ENCODE peak calls at places on chromosomes 4 and X, in nine cellular contexts. B is SK-N-SH, Z is PC-9, X is dorsolateral prefrontal cortex, H is ovary, M is MM.1S, T is AG10803, J is fibroblast of lung, F is HepG2. Y is an unnamed sample.

GRCh38 chr4:139227729-139228404 is 50.8 kb upstream of the ELF2 start:
- DNase-seq in B (no peak), M (peak; percentile 66), F (peak; percentile 38), J (no peak), Z (no peak), H (no peak), T (no peak), X (no peak), Y (no peak)

GRCh38 chr4:145619639-145619996 is 433 bp downstream of the MMAA start:
- DNase-seq in J (peak; percentile 62), B (peak; percentile 29), F (peak; percentile 81), Z (peak; percentile 40), M (no peak), X (no peak), H (peak; percentile 47), T (peak; percentile 51), Y (peak; percentile 63)

GRCh38 chr4:166282081-166282770 is 409.2 kb downstream of the TLL1 start:
- DNase-seq in H (no peak), T (no peak), Z (no peak), J (no peak), B (no peak), F (no peak), X (no peak), M (no peak), Y (no peak)

GRCh38 chr4:39698424-39699009 is 581 bp downstream of the UBE2K start:
- DNase-seq in T (no peak), X (peak; percentile 49), M (peak; percentile 21), F (peak; percentile 25), B (peak; percentile 74), H (peak; percentile 69), Z (no peak), J (peak; percentile 42), Y (peak; percentile 48)

GRCh38 chr4:186765673-186766546 is 42.3 kb upstream of the FAT1 start:
- DNase-seq in F (peak; percentile 98), J (peak; percentile 27), T (no peak), Z (peak; percentile 97), B (no peak), M (no peak), H (no peak), X (no peak), Y (no peak)

GRCh38 chr4:91984466-91984865 is 319.3 kb upstream of the GRID2 start:
- DNase-seq in T (no peak), X (no peak), H (no peak), B (no peak), M (no peak), Z (no peak), J (peak; percentile 13), F (no peak), Y (no peak)

GRCh38 chr4:8723222-8723980 is 130.8 kb downstream of the CPZ start:
- DNase-seq in Z (no peak), B (no peak), F (no peak), T (no peak), J (no peak), M (no peak), X (peak; percentile 15), H (peak; percentile 7), Y (no peak)

GRCh38 chr4:147576084-147576483 is 41.1 kb upstream of the TMEM184C start:
- DNase-seq in F (no peak), T (no peak), Z (no peak), J (no peak), B (no peak), X (no peak), H (no peak), M (no peak), Y (no peak)

GRCh38 chrX:9369802-9370291 is 95.0 kb upstream of the TBL1X start:
- DNase-seq in T (no peak), J (peak; percentile 56), X (no peak), B (no peak), F (no peak), Z (no peak), M (no peak), H (no peak), Y (no peak)

GRCh38 chr4:172895699-172896098 is 272.9 kb upstream of the GALNT7 start:
- DNase-seq in Z (no peak), J (no peak), H (no peak), F (no peak), B (no peak), X (no peak), M (no peak), T (no peak), Y (no peak)

GRCh38 chrX:152904151-152905080 is 6.5 kb downstream of the ZNF185 start:
- DNase-seq in M (no peak), T (peak; percentile 65), H (peak; percentile 51), B (peak; percentile 86), F (no peak), Z (no peak), X (no peak), J (peak; percentile 70), Y (peak; percentile 46)

GRCh38 chr4:8585721-8586161 is 5.5 kb downstream of the GPR78 start:
- DNase-seq in H (no peak), T (no peak), Z (no peak), J (no peak), X (no peak), F (no peak), B (no peak), M (no peak), Y (no peak)

GRCh38 chr4:4384837-4385236 is 2.1 kb upstream of the NSG1 start:
- DNase-seq in H (no peak), T (no peak), F (peak; percentile 12), B (peak; percentile 66), X (no peak), J (no peak), M (no peak), Z (no peak), Y (peak; percentile 35)

GRCh38 chrX:48897157-48897620 is 379 bp downstream of the TIMM17B start:
- DNase-seq in Z (peak; percentile 60), M (peak; percentile 53), X (peak; percentile 79), H (peak; percentile 88), F (peak; percentile 66), T (peak; percentile 64), B (peak; percentile 78), J (peak; percentile 72), Y (peak; percentile 75)

GRCh38 chr4:157204634-157205244 is 15.8 kb upstream of the GRIA2 start:
- DNase-seq in H (no peak), M (peak; percentile 52), B (peak; percentile 30), F (peak; percentile 24), X (no peak), J (no peak), T (peak; percentile 1), Z (no peak), Y (peak; percentile 25)

GRCh38 chrX:136496768-136497555 is 430 bp upstream of the HTATSF1 start:
- DNase-seq in F (peak; percentile 41), B (peak; percentile 87), J (peak; percentile 84), M (peak; percentile 88), X (peak; percentile 69), H (peak; percentile 88), Z (peak; percentile 84), T (peak; percentile 79), Y (peak; percentile 88)

GRCh38 chr4:1512081-1512737 is 106.0 kb upstream of the NKX1-1 start:
- DNase-seq in X (no peak), B (no peak), T (no peak), H (no peak), M (no peak), J (no peak), Z (no peak), F (no peak), Y (no peak)
- H3K4me3 ChIP-seq in X (peak overlapping the region; percentile 45), B (no peak overlapping the region), T (peak overlapping the region; percentile 30), H (no peak overlapping the region), M (no peak overlapping the region), J (no peak overlapping the region), Z (no peak overlapping the region), F (no peak overlapping the region), Y (no peak overlapping the region)

DNA sequence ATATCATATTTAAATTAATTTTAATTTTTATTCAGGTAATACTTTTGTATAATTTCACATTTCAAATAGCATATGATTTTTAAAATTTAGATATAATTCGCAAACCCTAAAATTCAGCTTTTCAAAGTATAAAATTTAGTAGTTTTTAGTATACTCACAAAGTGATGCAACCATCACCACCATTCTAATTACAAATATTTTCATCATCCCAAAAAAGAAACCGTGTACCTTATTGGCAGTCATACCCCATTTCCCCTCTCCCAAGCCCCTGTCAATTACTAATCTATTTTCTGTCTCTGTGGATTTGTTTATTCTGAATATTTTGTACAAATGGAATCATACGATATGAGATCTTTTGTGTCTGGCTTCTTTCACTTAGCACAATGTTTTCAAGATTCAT is 37.0 kb upstream of the KIT start:
- DNase-seq in M (no peak), Z (no peak), T (no peak), F (no peak), X (no peak), H (no peak), B (no peak), J (no peak), Y (no peak)
- TF ChIP-seq CTCF in M (no peak), Z (no peak), T (no peak), F (no peak), X (no peak), H (no peak), B (no peak), J (no peak), Y (no peak)

DNA sequence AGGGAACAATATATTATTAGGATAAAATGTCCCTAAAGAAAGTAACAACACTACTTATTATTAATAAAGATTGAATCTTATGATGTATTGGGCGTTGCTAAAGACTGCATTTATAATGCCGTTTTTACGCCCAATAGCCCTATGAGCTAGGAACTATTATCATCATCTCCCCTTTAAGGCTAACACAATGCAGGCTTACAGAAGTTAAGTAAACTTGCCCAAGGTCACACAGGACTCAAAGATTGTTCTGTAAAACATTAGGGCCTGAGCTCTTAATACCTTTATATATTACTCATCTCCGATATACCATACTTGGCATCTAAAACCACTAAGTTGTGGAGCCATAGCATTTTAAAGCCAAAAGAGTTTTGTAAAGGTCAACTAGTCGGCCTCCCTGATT is 149.5 kb downstream of the FAM13A start:
- DNase-seq in Z (no peak), J (no peak), B (no peak), H (no peak), M (no peak), T (no peak), X (no peak), F (no peak), Y (no peak)
- H3K4me3 ChIP-seq in Z (no peak overlapping the region), J (no peak overlapping the region), B (no peak overlapping the region), H (no peak overlapping the region), M (no peak overlapping the region), T (no peak overlapping the region), X (no peak overlapping the region), F (no peak overlapping the region), Y (no peak overlapping the region)

GRCh38 chr4:154491341-154491679 is 289 bp downstream of the DCHS2 start:
- DNase-seq in F (no peak), X (no peak), J (peak; percentile 5), T (peak; percentile 11), Z (no peak), H (peak; percentile 38), M (no peak), B (peak; percentile 35), Y (peak; percentile 16)
- TF ChIP-seq CTCF in F (no peak), X (no peak), J (no peak), T (no peak), Z (no peak), H (no peak), M (no peak), B (no peak), Y (no peak)

Y was measured in fibroblast of villous mesenchyme.